ENCODE peak calls at places on chromosome 12, in ten cellular contexts. P is psoas muscle; D is aorta; W is transverse colon; B is endodermal cell; U is RWPE1; F is effector memory CD4-positive, alpha-beta T cell; S is right atrium auricular region; Z is naive thymus-derived CD4-positive, alpha-beta T cell; A is left lung. H is an unnamed sample.

GRCh38 chr12:118404876-118405521 is 28.6 kb downstream of the SUDS3 start:
- DNase-seq in S (peak), A (no peak), F (peak), P (peak), D (peak), U (peak), W (peak), Z (no peak), B (peak), H (peak)

GRCh38 chr12:131559517-131560516 is 151.1 kb upstream of the SFSWAP start:
- DNase-seq in W (no peak), U (peak), B (no peak), P (no peak), A (no peak), Z (no peak), F (no peak), S (no peak), D (no peak), H (no peak)

GRCh38 chr12:102811125-102811737 is 105.8 kb downstream of the PAH start:
- DNase-seq in D (no peak), W (no peak), P (no peak), U (peak), S (no peak), A (no peak), B (peak), Z (no peak), F (no peak), H (no peak)

GRCh38 chr12:124242529-124243065 is 52.3 kb upstream of the RFLNA start:
- DNase-seq in F (no peak), Z (no peak), W (no peak), B (no peak), P (no peak), D (no peak), S (no peak), A (no peak), U (no peak), H (no peak)

GRCh38 chr12:121765573-121765972 is 27.9 kb downstream of the RHOF start:
- DNase-seq in S (no peak), P (no peak), A (no peak), B (peak), U (peak), W (no peak), Z (no peak), F (no peak), D (no peak), H (no peak)

GRCh38 chr12:131853832-131854797 is 25.9 kb downstream of the MMP17 start:
- DNase-seq in D (no peak), Z (no peak), A (peak), F (no peak), S (no peak), W (no peak), B (peak), U (no peak), P (no peak), H (no peak)

GRCh38 chr12:48125985-48126384 is 6.8 kb downstream of the PFKM start:
- DNase-seq in F (no peak), D (no peak), B (no peak), S (no peak), A (no peak), P (peak), W (no peak), Z (no peak), U (no peak), H (no peak)

GRCh38 chr12:131950182-131950913 is 606 bp downstream of the EP400 start:
- DNase-seq in B (peak), S (peak), D (peak), Z (no peak), F (no peak), P (peak), A (no peak), U (peak), W (peak), H (peak)

DNA sequence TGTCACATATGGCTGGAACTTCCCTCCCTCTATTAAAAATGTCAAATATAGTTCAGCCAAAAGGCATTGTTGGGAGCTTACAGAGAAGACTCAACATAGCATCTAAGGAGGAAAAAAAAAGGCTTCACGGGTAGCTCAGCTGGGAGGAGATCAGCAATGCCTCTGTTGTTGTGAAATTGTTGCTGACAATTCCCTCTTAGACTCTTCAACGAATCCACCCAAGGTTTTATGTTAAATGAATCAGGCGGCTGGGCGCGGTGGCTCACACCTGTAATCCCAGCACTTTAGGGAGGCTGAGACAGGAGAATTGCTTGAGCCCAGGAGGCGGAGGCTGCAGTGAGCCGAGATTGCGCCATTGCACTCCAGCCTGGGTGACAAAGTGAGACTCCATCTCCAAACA is 3.3 kb upstream of the IFT81 start:
- DNase-seq in F (no peak), B (no peak), Z (no peak), D (no peak), W (no peak), A (no peak), S (no peak), P (no peak), U (no peak), H (no peak)
- H3K27ac ChIP-seq in F (no peak), B (no peak), Z (no peak), D (no peak), W (no peak), A (no peak), S (no peak), P (no peak), U (no peak), H (no peak)

GRCh38 chr12:42706331-42706730 is 116.8 kb upstream of the PRICKLE1 start:
- DNase-seq in S (no peak), B (no peak), F (no peak), D (no peak), Z (no peak), W (no peak), U (no peak), A (no peak), P (no peak), H (no peak)
- H3K27ac ChIP-seq in S (no peak), B (no peak), F (no peak), D (no peak), Z (no peak), W (no peak), U (peak), A (no peak), P (peak), H (no peak)

DNA sequence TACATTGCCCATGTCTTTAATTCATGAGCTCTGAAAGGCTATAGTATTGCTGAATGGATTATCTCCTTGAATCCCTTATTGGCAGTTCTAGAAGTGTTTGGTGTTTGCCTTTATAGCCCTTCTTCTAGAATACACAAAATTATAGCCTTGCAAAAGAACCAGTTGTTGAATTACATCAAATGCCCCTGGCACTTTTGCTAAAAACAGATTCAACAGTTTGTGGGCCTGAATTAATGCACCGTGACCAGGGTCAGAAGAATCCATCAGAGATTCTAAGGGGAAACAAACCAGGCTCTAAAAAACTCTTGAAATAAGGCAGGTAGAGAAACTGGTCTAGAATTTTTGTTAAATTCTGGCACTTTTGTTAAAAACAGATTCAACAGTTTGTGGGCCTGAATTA is 197.8 kb downstream of the SOX5 start:
- DNase-seq in B (no peak), W (no peak), F (no peak), Z (no peak), S (no peak), U (no peak), A (no peak), P (no peak), D (no peak), H (no peak)
- H3K27ac ChIP-seq in B (no peak), W (no peak), F (no peak), Z (no peak), S (no peak), U (no peak), A (no peak), P (no peak), D (no peak), H (no peak)

GRCh38 chr12:111126331-111126730 is 206.0 kb upstream of the MYL2 start:
- DNase-seq in W (no peak), D (no peak), Z (no peak), S (no peak), B (no peak), F (no peak), A (no peak), P (no peak), U (no peak), H (no peak)
- H3K27ac ChIP-seq in W (no peak), D (no peak), Z (no peak), S (no peak), B (no peak), F (no peak), A (no peak), P (no peak), U (no peak), H (no peak)

GRCh38 chr12:64169999-64170398 is 52.1 kb downstream of the KICS2 start:
- DNase-seq in F (no peak), W (no peak), D (no peak), S (no peak), B (no peak), A (no peak), U (peak), Z (no peak), P (no peak), H (no peak)
- H3K27ac ChIP-seq in F (no peak), W (no peak), D (no peak), S (no peak), B (no peak), A (no peak), U (peak), Z (no peak), P (no peak), H (no peak)

GRCh38 chr12:91777268-91777997 is 368.2 kb downstream of the BTG1 start:
- DNase-seq in A (no peak), F (no peak), W (no peak), P (no peak), S (no peak), D (no peak), Z (no peak), B (no peak), U (peak), H (no peak)
- H3K27ac ChIP-seq in A (no peak), F (no peak), W (peak), P (no peak), S (no peak), D (no peak), Z (peak), B (no peak), U (peak), H (no peak)

GRCh38 chr12:57695770-57696432 is 2.0 kb downstream of the OS9 start:
- DNase-seq in D (no peak), S (no peak), B (no peak), U (no peak), P (no peak), W (no peak), F (no peak), A (no peak), Z (no peak), H (no peak)

GRCh38 chr12:57694459-57695019 is 607 bp downstream of the OS9 start:
- DNase-seq in U (peak), W (peak), P (no peak), D (no peak), A (no peak), Z (no peak), F (no peak), B (peak), S (no peak), H (no peak)

GRCh38 chr12:57693317-57693658 is 644 bp upstream of the OS9 start:
- DNase-seq in A (no peak), B (no peak), F (no peak), U (no peak), P (no peak), D (no peak), S (no peak), Z (no peak), W (no peak), H (no peak)

GRCh38 chr12:57692500-57692899 is 1.4 kb upstream of the OS9 start:
- DNase-seq in U (no peak), B (no peak), S (no peak), W (no peak), A (no peak), F (no peak), D (no peak), Z (no peak), P (no peak), H (no peak)

DNA sequence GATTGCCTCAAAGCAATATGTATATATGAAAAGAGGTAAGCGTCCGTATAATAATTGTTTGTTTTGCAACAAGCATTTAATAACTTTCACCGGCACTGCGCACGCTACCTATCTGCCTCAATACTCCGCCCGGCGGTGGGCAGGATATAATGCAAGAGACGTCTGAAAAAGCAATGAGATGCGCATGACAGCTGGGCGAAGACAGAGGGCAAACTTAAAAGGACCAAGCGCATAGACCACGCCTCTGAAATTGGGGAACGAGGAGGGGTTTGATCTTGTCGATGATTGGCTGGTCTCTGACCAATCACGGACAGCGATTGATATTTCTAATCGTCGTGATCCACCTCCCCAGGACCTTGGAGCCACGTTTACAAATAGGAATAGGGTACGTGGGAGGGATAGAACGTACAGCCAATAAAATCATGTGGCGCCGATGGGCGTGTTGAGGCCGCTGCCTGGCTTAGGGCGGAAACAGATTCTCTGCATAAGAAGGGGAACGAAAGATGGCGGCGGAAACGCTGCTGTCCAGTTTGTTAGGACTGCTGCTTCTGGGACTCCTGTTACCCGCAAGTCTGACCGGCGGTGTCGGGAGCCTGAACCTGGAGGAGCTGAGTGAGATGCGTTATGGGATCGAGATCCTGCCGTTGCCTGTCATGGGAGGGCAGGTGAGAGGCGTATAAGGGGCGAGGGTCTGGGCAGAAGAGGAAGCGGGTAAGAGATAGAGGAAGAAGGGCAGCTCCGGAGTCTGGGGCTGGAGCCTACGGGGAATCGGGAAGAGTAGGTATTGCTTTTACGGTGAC is at the start of gene OS9:
- DNase-seq in D (peak), U (peak), S (peak), W (peak), Z (peak), B (peak), P (peak), A (peak), F (peak), H (peak)
- H3K27ac ChIP-seq in D (peak), U (peak), S (peak), W (peak), Z (peak), B (no peak), P (peak), A (peak), F (peak), H (peak)

GRCh38 chr12:110579239-110579888 is 3.8 kb downstream of the PPTC7 start:
- DNase-seq in P (no peak), B (peak), A (no peak), D (no peak), Z (no peak), W (no peak), S (no peak), U (no peak), F (no peak), H (no peak)

GRCh38 chr12:110578522-110579238 is 4.4 kb downstream of the PPTC7 start:
- DNase-seq in P (no peak), F (no peak), Z (no peak), A (no peak), S (no peak), U (peak), W (no peak), B (peak), D (no peak), H (no peak)

GRCh38 chr12:110576504-110576903 is 6.6 kb downstream of the PPTC7 start:
- DNase-seq in S (no peak), D (no peak), A (no peak), U (no peak), Z (no peak), P (no peak), B (peak), F (no peak), W (no peak), H (no peak)

GRCh38 chr12:110579889-110580253 is 3.2 kb downstream of the PPTC7 start:
- DNase-seq in A (no peak), W (no peak), F (no peak), B (no peak), U (no peak), P (no peak), S (no peak), D (no peak), Z (no peak), H (no peak)

GRCh38 chr12:110577717-110578521 is 5.2 kb downstream of the PPTC7 start:
- DNase-seq in Z (no peak), U (peak), S (no peak), B (peak), A (no peak), D (no peak), F (no peak), P (no peak), W (peak), H (peak)
- H3K27ac ChIP-seq in Z (peak), U (peak), S (peak), B (no peak), A (peak), D (no peak), F (peak), P (peak), W (peak), H (peak)

DNA sequence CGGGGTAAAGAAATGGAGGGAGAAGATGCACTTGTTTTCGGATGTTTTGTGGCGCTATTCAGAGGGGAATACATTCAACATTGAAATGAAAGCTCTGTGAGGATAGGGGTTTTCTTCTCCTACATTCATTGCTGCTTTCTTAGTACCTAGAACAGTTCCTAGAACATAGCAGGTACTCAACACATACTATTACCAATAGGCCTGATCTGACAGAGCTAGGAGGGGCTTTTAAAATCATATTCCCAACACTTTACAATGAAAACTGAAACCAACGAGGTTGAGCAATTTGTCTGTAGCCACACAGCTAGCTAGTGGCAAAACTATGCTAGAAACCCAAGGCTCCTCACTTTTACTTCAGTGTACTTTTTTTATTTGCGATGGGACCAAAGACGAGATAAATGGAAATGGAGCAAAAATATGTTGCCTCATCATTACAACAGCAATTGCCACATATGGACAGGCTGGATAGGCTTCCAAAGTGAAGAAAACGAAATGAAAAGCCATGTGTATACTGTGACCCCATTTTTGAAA is 23.1 kb upstream of the IL22 start:
- DNase-seq in S (no peak), D (no peak), W (no peak), P (no peak), A (no peak), B (no peak), Z (no peak), U (no peak), F (no peak), H (no peak)
- H3K27ac ChIP-seq in S (no peak), D (no peak), W (no peak), P (no peak), A (no peak), B (no peak), Z (no peak), U (no peak), F (no peak), H (no peak)

H was measured in CD8-positive, alpha-beta T cell.